ENCODE peak calls at places on chromosomes 13 and 19, in eight cellular contexts. V, Y, D, I, B, K, T and E are unnamed samples.

GRCh38 chr19:35086455-35086854 is 29.2 kb upstream of the FXYD3 start:
- ATAC-seq in V (no peak), Y (no peak), D (no peak), I (no peak), B (no peak), K (no peak), T (no peak), E (no peak)

GRCh38 chr13:55493297-55493696 is 1647.4 kb upstream of the PRR20A start:
- ATAC-seq in V (no peak), Y (no peak), D (no peak), I (no peak), B (no peak), K (no peak), T (no peak), E (no peak)

GRCh38 chr13:110869231-110869804 is 45.6 kb downstream of the ANKRD10 start:
- ATAC-seq in V (peak; percentile 14), Y (no peak), D (peak; percentile 58), I (no peak), B (peak; percentile 52), K (no peak), T (peak; percentile 54), E (no peak)

GRCh38 chr19:31269425-31270127 is 79.7 kb downstream of the TSHZ3 start:
- ATAC-seq in V (no peak), Y (no peak), D (no peak), I (no peak), B (no peak), K (no peak), T (no peak), E (no peak)

GRCh38 chr13:32824671-32825070 is 191.6 kb upstream of the KL start:
- ATAC-seq in V (peak; percentile 87), Y (no peak), D (no peak), I (peak; percentile 95), B (peak; percentile 86), K (no peak), T (no peak), E (peak; percentile 46)

GRCh38 chr19:55319786-55320185 is 5.4 kb downstream of the TMEM150B start:
- ATAC-seq in V (peak; percentile 96), Y (peak; percentile 63), D (no peak), I (peak; percentile 77), B (peak; percentile 91), K (peak; percentile 75), T (peak; percentile 97), E (no peak)

GRCh38 chr13:98918771-98919170 is 59.1 kb downstream of the DOCK9 start:
- ATAC-seq in V (no peak), Y (no peak), D (no peak), I (no peak), B (no peak), K (no peak), T (no peak), E (no peak)

GRCh38 chr13:111210945-111211469 is 95.9 kb downstream of the ARHGEF7 start:
- ATAC-seq in V (peak; percentile 11), Y (no peak), D (peak; percentile 4), I (no peak), B (no peak), K (no peak), T (no peak), E (no peak)

GRCh38 chr19:10471909-10472308 is 31.2 kb downstream of the KEAP1 start:
- ATAC-seq in V (no peak), Y (peak; percentile 70), D (no peak), I (peak; percentile 81), B (no peak), K (peak; percentile 79), T (peak; percentile 75), E (no peak)

GRCh38 chr13:90103099-90103784 is 1244.2 kb upstream of the MIR17HG start:
- ATAC-seq in V (no peak), Y (no peak), D (no peak), I (no peak), B (no peak), K (no peak), T (no peak), E (no peak)

GRCh38 chr13:98403076-98403475 is 173.8 kb downstream of the STK24 start:
- ATAC-seq in V (no peak), Y (peak; percentile 15), D (no peak), I (no peak), B (no peak), K (no peak), T (no peak), E (no peak)

GRCh38 chr13:33678906-33679657 is 138.9 kb upstream of the RFC3 start:
- ATAC-seq in V (no peak), Y (peak; percentile 97), D (peak; percentile 78), I (no peak), B (peak; percentile 95), K (peak; percentile 97), T (peak; percentile 81), E (peak; percentile 66)

GRCh38 chr13:87259479-87260083 is 411.6 kb upstream of the SLITRK5 start:
- ATAC-seq in V (peak; percentile 98), Y (peak; percentile 97), D (no peak), I (peak; percentile 84), B (peak; percentile 72), K (peak; percentile 61), T (no peak), E (no peak)

GRCh38 chr13:52695856-52696255 is 43.2 kb downstream of the SUGT1 start:
- ATAC-seq in V (no peak), Y (peak; percentile 29), D (no peak), I (no peak), B (no peak), K (peak; percentile 90), T (no peak), E (no peak)

GRCh38 chr13:32426191-32426980 is 1.5 kb downstream of the N4BP2L1 start:
- ATAC-seq in V (no peak), Y (no peak), D (peak; percentile 56), I (no peak), B (peak; percentile 28), K (peak; percentile 60), T (no peak), E (no peak)

GRCh38 chr13:98293103-98293502 is 116.0 kb upstream of the RNF113B start:
- ATAC-seq in V (no peak), Y (peak; percentile 80), D (peak; percentile 87), I (no peak), B (no peak), K (no peak), T (no peak), E (no peak)

GRCh38 chr13:100497394-100497793 is 91.2 kb downstream of the GGACT start:
- ATAC-seq in V (no peak), Y (no peak), D (no peak), I (no peak), B (no peak), K (no peak), T (no peak), E (no peak)

GRCh38 chr19:57056972-57057371 is 62.8 kb upstream of the USP29 start:
- ATAC-seq in V (no peak), Y (no peak), D (no peak), I (no peak), B (no peak), K (no peak), T (no peak), E (peak; percentile 80)

GRCh38 chr13:35723061-35723461 is 246.6 kb upstream of the MAB21L1 start:
- ATAC-seq in V (no peak), Y (no peak), D (no peak), I (no peak), B (no peak), K (no peak), T (no peak), E (peak; percentile 81)

GRCh38 chr13:47258384-47258783 is 361.5 kb upstream of the HTR2A start:
- ATAC-seq in V (no peak), Y (no peak), D (no peak), I (no peak), B (no peak), K (no peak), T (no peak), E (no peak)

GRCh38 chr13:112783135-112783945 is 93.5 kb downstream of the ATP11A start:
- ATAC-seq in V (no peak), Y (no peak), D (peak; percentile 93), I (no peak), B (no peak), K (no peak), T (no peak), E (peak; percentile 62)

GRCh38 chr19:653425-653824 is 9.6 kb downstream of the RNF126 start:
- ATAC-seq in V (no peak), Y (no peak), D (no peak), I (no peak), B (no peak), K (no peak), T (no peak), E (no peak)
- TF ChIP-seq POLR2AphosphoS5 in V (no peak), Y (no peak), D (no peak), I (no peak), B (no peak), K (no peak), T (no peak), E (no peak)

DNA sequence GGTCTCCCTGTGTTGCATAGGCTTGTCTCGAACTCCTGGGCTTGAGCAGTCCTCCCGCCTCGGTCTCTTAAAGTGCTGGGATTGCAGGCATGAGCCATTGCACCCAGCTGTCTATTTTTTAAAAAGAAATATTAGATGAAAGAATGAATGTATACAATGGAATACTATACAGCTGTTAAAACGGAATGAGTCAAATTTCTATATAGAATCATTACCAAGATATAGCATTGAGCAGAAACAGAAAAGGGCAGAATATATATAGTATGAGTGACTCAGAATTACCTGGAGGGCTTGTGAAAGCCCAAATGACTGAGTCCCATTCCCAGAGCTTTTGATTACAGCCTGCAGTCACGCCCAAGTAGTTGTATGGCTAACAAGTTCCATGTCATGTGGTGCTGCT is 4.4 kb downstream of the DACT3 start:
- ATAC-seq in V (no peak), Y (no peak), D (no peak), I (no peak), B (no peak), K (no peak), T (no peak), E (no peak)
- H3K27ac ChIP-seq in V (no peak overlapping the region), Y (no peak overlapping the region), D (no peak overlapping the region), I (no peak overlapping the region), B (no peak overlapping the region), K (no peak overlapping the region), T (no peak overlapping the region), E (no peak overlapping the region)

DNA sequence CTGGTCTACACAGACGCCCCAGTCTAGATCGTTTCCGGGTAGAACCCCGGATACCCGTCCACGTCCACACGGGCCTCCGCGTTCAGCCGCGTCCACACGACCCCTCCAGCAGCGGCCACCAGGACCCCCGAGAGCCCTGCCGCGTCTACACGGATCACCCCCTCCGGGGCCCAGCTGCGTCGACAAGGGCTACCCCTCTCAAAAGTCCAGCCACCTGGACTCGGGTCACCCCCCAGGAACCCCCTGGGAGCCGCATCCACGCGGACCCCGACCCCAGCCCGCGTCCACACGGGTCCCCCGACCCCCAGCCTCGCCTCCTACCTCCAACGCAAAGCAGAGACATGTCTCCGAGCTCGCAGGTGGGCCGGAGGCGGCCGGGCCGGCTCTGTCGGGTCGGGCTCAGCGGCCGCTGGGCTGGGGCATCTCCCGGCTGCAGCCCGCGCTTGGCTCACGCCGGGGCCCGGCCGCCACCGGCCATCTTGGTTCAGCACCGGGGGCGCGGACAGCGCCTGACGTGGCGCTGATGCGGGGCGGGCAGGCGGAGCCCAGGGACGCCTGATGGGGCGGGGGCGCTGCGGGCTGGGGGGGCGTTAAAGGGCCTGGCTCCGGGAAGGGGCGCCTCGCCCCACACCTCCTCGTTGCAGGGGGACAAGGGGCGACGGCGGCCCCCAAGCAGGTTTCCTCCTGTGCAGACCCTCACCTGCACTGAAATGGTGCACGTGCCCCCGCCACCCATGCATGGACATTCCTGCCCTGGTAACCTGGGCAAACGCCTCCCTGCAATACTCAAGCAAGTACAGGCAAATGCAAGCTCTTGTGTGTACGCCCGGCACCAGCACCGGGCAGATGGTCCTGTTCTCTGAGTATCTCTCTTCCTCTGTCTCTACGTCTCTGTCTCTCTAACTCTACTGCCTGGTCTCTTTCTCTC is at the start of gene UNC13A:
- ATAC-seq in V (peak; percentile 71), Y (peak; percentile 86), D (no peak), I (peak; percentile 67), B (peak; percentile 83), K (peak; percentile 70), T (peak; percentile 99), E (no peak)
- H3K27me3 ChIP-seq in V (no peaks in the 10 kb centered on the region), Y (peaks cover 18% of the 10 kb centered on the region), D (peaks cover 27% of the 10 kb centered on the region), I (no peaks in the 10 kb centered on the region), B (no peaks in the 10 kb centered on the region), K (peaks cover 9% of the 10 kb centered on the region), T (peaks cover 3% of the 10 kb centered on the region), E (peaks cover 99% of the 10 kb centered on the region)

GRCh38 chr19:41364546-41365391 is 820 bp upstream of the B9D2 start:
- ATAC-seq in V (peak; percentile 6), Y (no peak), D (no peak), I (no peak), B (no peak), K (no peak), T (no peak), E (no peak)
- TF ChIP-seq POLR2AphosphoS5 in V (no peak), Y (no peak), D (no peak), I (no peak), B (no peak), K (no peak), T (no peak), E (no peak)